ENCODE peak calls at places on chromosomes 3 and 15, in six cellular contexts. N, O, U, X, M and D are unnamed samples.

GRCh38 chr15:79218588-79219200 is 63.8 kb upstream of the ANKRD34C start:
- DNase-seq in X (no peak), N (no peak), U (no peak), M (no peak), O (peak), D (no peak)

GRCh38 chr15:99212401-99212800 is 37.0 kb downstream of the TTC23 start:
- DNase-seq in X (no peak), U (no peak), O (peak), M (no peak), N (no peak), D (peak)

GRCh38 chr3:109132801-109133473 is 3.6 kb upstream of the C3orf85 start:
- DNase-seq in X (no peak), O (no peak), M (no peak), N (no peak), U (no peak), D (no peak)

GRCh38 chr3:82281205-82281604 is 519.8 kb upstream of the GBE1 start:
- DNase-seq in X (peak), M (no peak), U (no peak), O (no peak), N (no peak), D (no peak)

GRCh38 chr15:40305281-40305680 is 2.5 kb downstream of the PLCB2 start:
- DNase-seq in X (no peak), N (no peak), M (no peak), O (no peak), U (no peak), D (no peak)

GRCh38 chr15:69044899-69045298 is 30.4 kb downstream of the NOX5 start:
- DNase-seq in N (no peak), O (peak), M (no peak), X (no peak), U (no peak), D (no peak)

GRCh38 chr15:62758126-62758951 is 284.2 kb upstream of the TPM1 start:
- DNase-seq in M (no peak), O (peak), X (no peak), U (no peak), N (no peak), D (peak)

GRCh38 chr3:136818191-136818850 is 605 bp upstream of the SLC35G2 start:
- DNase-seq in U (peak), X (peak), O (peak), M (peak), N (no peak), D (peak)

GRCh38 chr15:83745771-83746170 is 91.8 kb downstream of the ADAMTSL3 start:
- DNase-seq in N (no peak), M (no peak), X (no peak), U (no peak), O (no peak), D (no peak)

GRCh38 chr3:13642597-13642996 is 93.7 kb downstream of the FBLN2 start:
- DNase-seq in O (no peak), X (no peak), N (no peak), M (no peak), U (no peak), D (no peak)

GRCh38 chr15:78054971-78055370 is 22.5 kb downstream of the TBC1D2B start:
- DNase-seq in X (no peak), M (no peak), O (no peak), N (no peak), U (no peak), D (no peak)

GRCh38 chr3:10964537-10965167 is 27.9 kb upstream of the SLC6A1 start:
- DNase-seq in O (no peak), U (no peak), X (peak), M (no peak), N (no peak), D (no peak)

GRCh38 chr3:46576-46975 is 150.0 kb upstream of the CHL1 start:
- DNase-seq in U (no peak), O (no peak), N (no peak), X (no peak), M (no peak), D (no peak)

GRCh38 chr3:81451611-81452010 is 309.8 kb downstream of the GBE1 start:
- DNase-seq in O (peak), N (no peak), U (no peak), X (no peak), M (no peak), D (no peak)

GRCh38 chr3:62768896-62769295 is 106.3 kb downstream of the CADPS start:
- DNase-seq in O (no peak), M (no peak), U (no peak), N (no peak), X (no peak), D (no peak)

GRCh38 chr3:20057612-20058180 is 17.4 kb downstream of the KAT2B start:
- DNase-seq in M (no peak), O (no peak), U (no peak), N (no peak), X (no peak), D (no peak)

GRCh38 chr15:56243117-56243773 is 434 bp downstream of the RFX7 start:
- DNase-seq in U (peak), M (peak), O (peak), X (peak), N (no peak), D (peak)

GRCh38 chr3:130916507-130917167 is 22.8 kb downstream of the ATP2C1 start:
- DNase-seq in X (no peak), N (no peak), U (peak), M (no peak), O (no peak), D (no peak)

GRCh38 chr3:108477511-108478147 is 32.8 kb downstream of the MYH15 start:
- DNase-seq in U (peak), O (peak), N (peak), X (peak), M (peak), D (peak)

GRCh38 chr15:60162911-60163310 is 158.8 kb downstream of the FOXB1 start:
- DNase-seq in M (no peak), X (no peak), O (no peak), U (no peak), N (no peak), D (no peak)

GRCh38 chr3:62109534-62109933 is 263.8 kb downstream of the FEZF2 start:
- DNase-seq in N (no peak), X (no peak), O (peak), U (no peak), M (no peak), D (no peak)

GRCh38 chr3:66001626-66002025 is 37.1 kb downstream of the MAGI1 start:
- DNase-seq in N (no peak), M (no peak), X (no peak), O (no peak), U (no peak), D (no peak)

GRCh38 chr3:55362206-55362960 is 124.7 kb downstream of the WNT5A start:
- DNase-seq in U (no peak), N (no peak), M (no peak), X (no peak), O (peak), D (no peak)

GRCh38 chr3:175212896-175213295 is 353.8 kb downstream of the NAALADL2 start:
- DNase-seq in U (no peak), O (peak), M (no peak), N (no peak), X (no peak), D (no peak)

GRCh38 chr3:79632842-79633241 is 135.0 kb downstream of the ROBO1 start:
- DNase-seq in U (no peak), O (no peak), M (no peak), X (no peak), N (no peak), D (no peak)

GRCh38 chr3:136932518-136932917 is 25.3 kb upstream of the IL20RB start:
- DNase-seq in N (no peak), X (no peak), U (no peak), M (no peak), O (no peak), D (no peak)

GRCh38 chr15:80203361-80203885 is 48.6 kb downstream of the CTXND1 start:
- DNase-seq in X (peak), M (no peak), N (no peak), O (no peak), U (no peak), D (no peak)